ENCODE peak calls at places on chromosome 14, in four cellular contexts. I, Y, J and F are unnamed samples. For H3K9me3 and H3K4me1, the result is how much of the 10 kb centered on the place peaks cover.

GRCh38 chr14:50040401-50040775 is 76.0 kb downstream of the VCPKMT start:
- DNase-seq in I (no peak), J (no peak), Y (peak), F (peak)

GRCh38 chr14:99735189-99736135 is 51.4 kb downstream of the CYP46A1 start:
- DNase-seq in Y (no peak), J (peak), I (no peak), F (peak)

GRCh38 chr14:46322730-46323425 is 328.7 kb downstream of the RPL10L start:
- DNase-seq in I (no peak), J (no peak), Y (no peak), F (no peak)

GRCh38 chr14:95040723-95041476 is 116.4 kb downstream of the DICER1 start:
- DNase-seq in J (peak), Y (no peak), I (no peak), F (no peak)

GRCh38 chr14:54672688-54673087 is 105.8 kb downstream of the SAMD4A start:
- DNase-seq in J (no peak), Y (no peak), I (no peak), F (no peak)

GRCh38 chr14:51041853-51042252 is 53.1 kb downstream of the TRIM9 start:
- DNase-seq in I (no peak), J (no peak), Y (no peak), F (no peak)

GRCh38 chr14:101726295-101726953 is 35.1 kb upstream of the PPP2R5C start:
- DNase-seq in J (no peak), I (no peak), Y (peak), F (no peak)

GRCh38 chr14:69354383-69355154 is 43.5 kb downstream of the ERH start:
- DNase-seq in I (peak), J (no peak), Y (no peak), F (no peak)

GRCh38 chr14:79659995-79660975 is 551.0 kb downstream of the DIO2 start:
- DNase-seq in I (no peak), Y (no peak), J (no peak), F (no peak)

GRCh38 chr14:75657331-75657730 is 3.3 kb downstream of the ERG28 start:
- DNase-seq in J (no peak), Y (no peak), I (no peak), F (no peak)

GRCh38 chr14:41749425-41749824 is 142.7 kb downstream of the LRFN5 start:
- DNase-seq in I (no peak), J (no peak), Y (no peak), F (no peak)

GRCh38 chr14:92880851-92881250 is 42.1 kb upstream of the CHGA start:
- DNase-seq in I (peak), Y (peak), J (no peak), F (no peak)

GRCh38 chr14:61120576-61120975 is 139.5 kb downstream of the SLC38A6 start:
- DNase-seq in I (no peak), Y (no peak), J (no peak), F (no peak)

GRCh38 chr14:37048666-37049071 is 123.7 kb downstream of the SLC25A21 start:
- DNase-seq in I (no peak), Y (peak), J (no peak), F (no peak)

GRCh38 chr14:101709962-101710891 is 51.3 kb upstream of the PPP2R5C start:
- DNase-seq in I (no peak), J (no peak), Y (peak), F (no peak)

GRCh38 chr14:30527196-30527595 is 31.8 kb upstream of the G2E3 start:
- DNase-seq in Y (no peak), I (no peak), J (no peak), F (no peak)

GRCh38 chr14:100303179-100303578 is 3.1 kb downstream of the SLC25A29 start:
- DNase-seq in Y (no peak), J (no peak), I (no peak), F (no peak)

GRCh38 chr14:31530136-31530535 is 31.1 kb upstream of the NUBPL start:
- DNase-seq in J (no peak), Y (no peak), I (no peak), F (no peak)

GRCh38 chr14:31230559-31230958 is 23.0 kb upstream of the HECTD1 start:
- DNase-seq in I (no peak), J (no peak), Y (no peak), F (no peak)

GRCh38 chr14:89284368-89285058 is 132.5 kb downstream of the FOXN3 start:
- DNase-seq in J (no peak), I (no peak), Y (no peak), F (no peak)

GRCh38 chr14:101031721-101032120 is 128.2 kb upstream of the RTL1 start:
- DNase-seq in I (no peak), J (peak), Y (no peak), F (no peak)

GRCh38 chr14:104424406-104425072 is 155.0 kb upstream of the C14orf180 start:
- DNase-seq in Y (no peak), I (no peak), J (peak), F (no peak)

GRCh38 chr14:94005324-94005723 is 8.2 kb downstream of the CCDC197 start:
- DNase-seq in I (no peak), J (no peak), Y (no peak), F (no peak)

GRCh38 chr14:90678846-90679362 is 137.3 kb downstream of the TTC7B start:
- DNase-seq in J (no peak), I (no peak), Y (no peak), F (no peak)

GRCh38 chr14:61435563-61436337 is 114.4 kb downstream of the PRKCH start:
- DNase-seq in I (no peak), Y (peak), J (no peak), F (no peak)

GRCh38 chr14:102941419-102942011 is 19.1 kb downstream of the AMN start:
- DNase-seq in I (no peak), Y (no peak), J (no peak), F (no peak)

DNA sequence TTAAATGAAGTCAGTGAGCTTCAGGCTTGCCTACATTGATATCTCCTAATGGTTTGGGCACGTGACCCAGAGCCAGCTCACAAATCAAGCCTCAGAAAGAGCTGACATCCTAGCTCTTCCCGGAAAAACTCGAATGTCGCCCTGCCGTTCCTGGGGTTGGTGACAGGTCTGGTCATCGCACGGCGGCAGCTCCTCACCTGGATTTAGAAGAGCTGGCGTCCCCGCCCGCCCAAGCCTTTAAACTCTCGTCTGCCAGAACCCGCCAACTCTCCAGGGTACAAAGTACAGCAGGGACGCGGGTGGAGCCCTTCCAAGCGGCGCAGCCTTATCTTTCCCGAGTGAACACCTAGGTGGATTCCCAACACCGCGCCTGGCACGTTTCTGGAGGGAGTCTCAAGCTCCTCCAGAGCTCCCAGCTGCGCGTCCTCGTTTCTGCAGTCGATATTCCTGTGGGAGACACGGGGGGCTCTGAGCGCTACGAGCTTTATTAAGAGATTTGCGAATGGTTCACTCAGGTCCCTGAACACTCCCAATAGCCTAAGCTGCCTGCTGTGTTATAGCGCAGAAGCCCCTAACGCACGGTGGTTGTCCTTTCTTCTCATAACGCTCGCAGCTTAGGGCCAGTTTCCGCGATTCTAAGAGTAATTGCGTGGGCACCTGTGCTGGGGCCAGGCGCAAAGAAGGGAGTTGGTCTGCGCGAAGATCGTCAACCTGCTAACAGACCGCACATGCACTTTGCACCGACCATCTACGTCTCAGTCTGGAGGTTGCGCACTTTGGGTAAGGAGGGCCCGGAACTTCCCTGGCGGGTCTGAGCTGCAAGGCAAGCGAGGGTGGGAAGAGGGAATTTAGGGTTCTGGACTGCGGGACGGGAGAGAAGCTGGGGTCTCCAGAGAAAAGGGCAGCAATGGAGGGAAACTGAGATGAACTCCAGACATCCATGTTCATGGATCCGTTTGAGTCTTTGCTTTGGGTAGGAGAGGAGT is at the start of gene SSTR1:
- DNase-seq in J (peak), I (no peak), Y (no peak), F (no peak)
- H3K27ac ChIP-seq in J (no peak), I (no peak), Y (no peak), F (no peak)

GRCh38 chr14:106037380-106037779 is 511.0 kb downstream of the TMEM121 start:
- DNase-seq in I (no peak), Y (no peak), J (no peak), F (no peak)

GRCh38 chr14:106044949-106045596 is 518.7 kb downstream of the TMEM121 start:
- DNase-seq in Y (no peak), I (no peak), J (peak), F (peak)

GRCh38 chr14:106044515-106044914 is 518.1 kb downstream of the TMEM121 start:
- DNase-seq in J (no peak), Y (no peak), I (no peak), F (no peak)

DNA sequence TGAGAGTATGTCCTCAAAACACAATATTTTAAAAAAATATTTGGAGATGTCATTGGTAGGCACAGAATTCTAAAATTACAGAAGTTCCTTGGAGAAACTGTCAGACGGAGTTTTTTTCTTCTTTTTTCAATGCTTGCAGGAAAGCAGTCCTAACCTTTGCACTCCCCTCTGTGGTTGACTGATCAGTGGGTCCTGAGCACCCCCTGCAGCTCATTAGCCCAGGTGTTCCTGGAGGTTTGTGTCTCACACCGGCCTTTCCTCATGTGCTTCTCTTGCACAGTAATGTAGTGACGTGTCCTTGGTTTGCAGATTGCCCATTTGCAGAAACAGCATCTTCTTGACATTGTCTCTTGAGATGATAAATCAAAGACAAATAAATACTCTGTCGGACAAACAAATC is 513.0 kb downstream of the TMEM121 start:
- DNase-seq in Y (no peak), J (peak), I (no peak), F (no peak)
- H3K9me3 ChIP-seq in Y (under half), J (under half), I (under half), F (under half)

DNA sequence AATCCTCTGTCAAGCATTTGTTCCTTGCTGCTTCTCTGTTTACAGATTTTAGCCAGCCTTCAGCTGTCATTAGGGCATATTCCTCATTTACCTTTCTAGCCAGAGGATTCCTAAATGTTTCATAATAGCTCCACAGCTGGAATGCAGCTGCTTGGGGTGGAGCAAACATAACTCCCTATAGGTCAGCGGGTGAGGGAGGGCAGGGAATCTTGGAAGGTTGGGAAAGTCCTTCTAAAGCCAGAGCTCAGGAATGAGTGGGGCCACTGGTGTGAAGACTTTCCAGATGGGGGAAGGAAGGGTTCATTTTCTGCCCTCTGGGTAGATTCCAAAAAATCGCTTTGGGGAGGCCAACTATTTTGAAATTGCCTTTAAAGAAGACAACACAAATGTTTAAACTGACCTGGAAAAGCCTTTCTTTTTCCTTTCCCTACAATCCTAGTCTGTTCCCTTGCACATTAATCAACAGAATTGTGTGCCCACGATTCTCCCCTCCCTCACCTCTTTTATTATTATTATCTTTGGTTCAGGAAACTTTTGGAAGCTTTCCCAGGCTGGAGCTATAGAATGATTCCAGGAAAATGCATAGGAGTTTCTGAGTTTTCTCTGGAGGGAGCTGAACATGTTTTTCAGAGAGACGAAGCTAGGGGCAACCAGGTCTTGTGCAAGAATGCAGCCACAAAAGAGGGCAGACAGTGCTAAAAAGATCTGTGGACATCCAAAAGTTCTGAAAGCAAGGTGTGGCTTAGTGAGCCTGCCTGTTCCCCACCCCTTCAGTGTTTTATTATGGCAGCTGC is 16.5 kb upstream of the IRF2BPL start:
- DNase-seq in J (no peak), Y (peak), I (no peak), F (no peak)
- H3K4me1 ChIP-seq in J (half or more), Y (half or more), I (under half), F (half or more)

GRCh38 chr14:26872930-26873470 is 275.2 kb upstream of the NOVA1 start:
- DNase-seq in I (no peak), Y (no peak), J (no peak), F (no peak)
- H3K27ac ChIP-seq in I (no peak), Y (no peak), J (no peak), F (no peak)

GRCh38 chr14:97113339-97113738 is 316.2 kb downstream of the VRK1 start:
- DNase-seq in Y (no peak), I (no peak), J (no peak), F (no peak)
- H3K9me3 ChIP-seq in Y (under half), I (under half), J (under half), F (under half)

DNA sequence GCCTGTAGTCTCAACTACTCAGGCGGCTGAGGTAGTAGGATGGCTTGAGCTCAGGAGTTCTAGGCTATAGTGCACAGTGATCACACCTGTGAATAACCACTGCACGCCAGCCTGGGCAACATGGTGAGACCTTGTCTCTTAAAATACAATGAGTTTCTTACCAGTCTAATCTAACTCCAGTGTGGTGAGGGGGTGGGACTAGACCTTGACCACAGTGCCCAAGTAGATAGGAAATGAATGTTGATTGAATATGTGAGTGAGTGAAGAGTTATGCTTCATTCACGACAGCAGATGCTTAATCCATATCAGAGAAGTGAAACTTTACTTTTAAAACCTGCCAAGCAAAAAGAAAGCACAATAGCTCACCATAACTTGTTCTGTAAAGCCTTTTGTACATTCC is 11.2 kb upstream of the AK7 start:
- DNase-seq in Y (no peak), J (no peak), I (no peak), F (no peak)
- H3K4me1 ChIP-seq in Y (under half), J (under half), I (under half), F (under half)

DNA sequence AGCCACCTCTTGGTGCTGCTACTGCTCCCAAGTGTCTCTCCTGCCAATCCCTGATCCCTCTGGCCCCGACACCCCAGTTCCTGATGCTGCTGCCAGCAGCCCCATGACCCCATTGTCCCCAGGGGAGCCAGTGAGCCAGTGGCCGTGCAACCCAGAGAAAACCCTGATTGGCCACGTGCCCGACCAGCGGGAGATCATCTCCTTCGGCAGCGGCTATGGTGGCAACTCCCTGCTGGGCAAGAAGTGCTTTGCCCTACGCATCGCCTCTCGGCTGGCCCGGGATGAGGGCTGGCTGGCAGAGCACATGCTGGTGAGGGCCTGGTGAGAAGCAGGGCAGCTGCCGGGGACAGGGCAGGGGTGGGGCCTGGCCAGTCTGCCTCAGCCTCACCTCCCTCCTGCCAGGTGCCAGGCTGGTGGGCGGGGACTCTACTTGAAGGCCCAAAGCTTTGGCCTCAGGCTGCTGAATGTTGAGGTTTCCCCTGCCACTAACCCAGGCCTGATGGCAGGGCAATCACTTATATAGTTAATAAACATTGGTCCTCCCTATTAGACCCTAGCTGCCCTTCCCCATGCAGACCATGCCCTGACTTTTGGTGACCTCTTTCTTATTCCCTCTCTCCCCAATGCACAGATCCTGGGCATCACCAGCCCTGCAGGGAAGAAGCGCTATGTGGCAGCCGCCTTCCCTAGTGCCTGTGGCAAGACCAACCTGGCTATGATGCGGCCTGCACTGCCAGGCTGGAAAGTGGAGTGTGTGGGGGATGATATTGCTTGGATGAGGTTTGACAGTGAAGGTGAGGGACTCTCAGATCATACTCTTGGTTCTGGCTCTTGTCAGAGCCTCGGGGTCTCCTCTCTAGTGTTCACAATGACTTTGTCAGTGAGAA is 5.1 kb downstream of the PCK2 start:
- DNase-seq in I (no peak), Y (no peak), J (peak), F (no peak)
- H3K27ac ChIP-seq in I (no peak), Y (no peak), J (no peak), F (no peak)

DNA sequence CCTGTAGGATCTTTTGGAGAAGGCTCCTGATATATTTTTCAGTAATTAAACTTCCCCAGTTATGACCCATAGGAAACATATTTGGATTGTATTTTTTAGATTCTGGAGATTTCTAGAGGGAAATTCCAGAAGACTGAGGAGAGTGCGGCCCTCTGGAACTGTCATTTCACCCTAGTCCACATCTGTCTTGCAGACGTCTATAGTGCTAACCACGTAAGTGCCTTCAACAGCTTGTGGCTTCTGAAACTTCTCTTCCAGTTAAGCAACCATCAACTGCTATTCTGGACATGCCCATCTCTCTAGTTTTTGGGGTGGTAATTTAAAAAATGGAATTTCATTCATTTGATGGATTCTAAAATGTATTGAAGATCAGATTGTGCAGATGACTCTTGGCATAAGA is 1098.8 kb downstream of the TMEM121 start:
- DNase-seq in I (no peak), Y (no peak), J (no peak), F (no peak)
- H3K9me3 ChIP-seq in I (under half), Y (under half), J (under half), F (under half)

GRCh38 chr14:68314642-68315041 is 478.2 kb downstream of the ZFP36L1 start:
- DNase-seq in I (no peak), J (no peak), Y (no peak), F (no peak)
- H3K4me1 ChIP-seq in I (under half), J (under half), Y (under half), F (under half)